ENCODE peak calls at places on chromosomes 3 and 15, in eight cellular contexts. M is GM23338, Q is GM23248, J is Karpas-422, Z is SK-N-SH, I is PC-9, A is HCT116, G is OCI-LY7. Y is an unnamed sample. For H3K9me2, the result is how much of the 10 kb centered on the place peaks cover.

GRCh38 chr3:89571298-89571697 is 463.9 kb downstream of the EPHA3 start:
- DNase-seq in Z (no peak), J (no peak), G (no peak), I (no peak), A (no peak), Q (no peak), M (no peak), Y (no peak)

GRCh38 chr15:70492240-70493177 is 270.8 kb downstream of the UACA start:
- DNase-seq in Q (peak), G (peak), I (peak), A (no peak), Z (peak), J (peak), M (peak), Y (peak)

GRCh38 chr15:62392411-62392810 is 227.3 kb upstream of the C2CD4B start:
- DNase-seq in Z (no peak), I (no peak), G (peak), Q (peak), M (peak), A (no peak), J (no peak), Y (no peak)

GRCh38 chr15:54816406-54816805 is 380.3 kb downstream of the RSL24D1 start:
- DNase-seq in Z (no peak), A (no peak), Q (no peak), I (no peak), J (no peak), M (no peak), G (no peak), Y (no peak)

GRCh38 chr3:57068437-57069089 is 8.1 kb downstream of the SPATA12 start:
- DNase-seq in A (peak), J (peak), M (no peak), Z (no peak), I (peak), G (peak), Q (peak), Y (peak)

GRCh38 chr15:65981837-65982696 is 112.8 kb downstream of the RAB11A start:
- DNase-seq in G (peak), A (peak), J (peak), Q (no peak), Z (peak), I (peak), M (peak), Y (no peak)

GRCh38 chr3:130843441-130843840 is 50.4 kb upstream of the ATP2C1 start:
- DNase-seq in M (no peak), Z (no peak), I (no peak), A (no peak), Q (no peak), J (no peak), G (no peak), Y (no peak)

GRCh38 chr15:36067483-36068274 is 511.7 kb upstream of the CDIN1 start:
- DNase-seq in I (no peak), Z (no peak), A (no peak), M (no peak), J (no peak), Q (no peak), G (no peak), Y (no peak)

GRCh38 chr3:99023590-99024192 is 122.2 kb upstream of the DCBLD2 start:
- DNase-seq in I (no peak), J (peak), G (peak), A (peak), Z (peak), M (peak), Q (peak), Y (peak)

GRCh38 chr3:20043398-20043797 is 3.2 kb downstream of the KAT2B start:
- DNase-seq in Q (peak), M (no peak), J (peak), G (peak), I (peak), Z (no peak), A (no peak), Y (no peak)

GRCh38 chr3:107461721-107462120 is 61.0 kb upstream of the BBX start:
- DNase-seq in Z (no peak), I (no peak), Q (no peak), G (no peak), A (no peak), M (no peak), J (no peak), Y (no peak)

GRCh38 chr3:64033033-64033432 is 9.7 kb upstream of the PSMD6 start:
- DNase-seq in I (no peak), Z (no peak), J (no peak), A (no peak), G (no peak), M (no peak), Q (no peak), Y (no peak)

GRCh38 chr15:63502843-63503738 is 1.3 kb upstream of the USP3 start:
- DNase-seq in J (peak), G (peak), I (peak), M (peak), Z (no peak), A (peak), Q (peak), Y (peak)

GRCh38 chr3:110495201-110495927 is 576.3 kb upstream of the NECTIN3 start:
- DNase-seq in J (no peak), Q (no peak), I (peak), A (no peak), G (no peak), M (no peak), Z (no peak), Y (peak)

GRCh38 chr3:65433480-65433879 is 605.2 kb downstream of the MAGI1 start:
- DNase-seq in Q (no peak), A (no peak), Z (no peak), I (no peak), G (peak), J (no peak), M (no peak), Y (no peak)

GRCh38 chr3:154161806-154162205 is 40.6 kb downstream of the ARHGEF26 start:
- DNase-seq in J (peak), Z (no peak), Q (peak), M (no peak), A (no peak), I (no peak), G (no peak), Y (no peak)

GRCh38 chr3:131995936-131996335 is 38.9 kb downstream of the CPNE4 start:
- DNase-seq in A (no peak), I (no peak), J (peak), M (no peak), Q (peak), Z (no peak), G (no peak), Y (peak)

GRCh38 chr3:142447308-142447851 is 457 bp downstream of the XRN1 start:
- DNase-seq in G (peak), M (peak), I (no peak), J (peak), Z (no peak), Q (peak), A (peak), Y (peak)

GRCh38 chr3:194950906-194951628 is 265.4 kb downstream of the FAM43A start:
- DNase-seq in J (no peak), G (no peak), M (no peak), A (no peak), Z (no peak), I (no peak), Q (no peak), Y (no peak)

GRCh38 chr3:126835472-126836219 is 131.6 kb downstream of the CHCHD6 start:
- DNase-seq in M (peak), Z (peak), A (no peak), Q (peak), G (no peak), I (peak), J (no peak), Y (peak)

GRCh38 chr3:45309876-45310275 is 78.5 kb upstream of the LARS2 start:
- DNase-seq in J (no peak), A (no peak), I (no peak), Z (no peak), G (no peak), M (no peak), Q (no peak), Y (no peak)

GRCh38 chr15:63350178-63350621 is 31.4 kb downstream of the CA12 start:
- DNase-seq in J (no peak), M (no peak), G (no peak), I (no peak), A (no peak), Q (peak), Z (no peak), Y (no peak)

GRCh38 chr3:71868891-71869290 is 83.9 kb upstream of the PROK2 start:
- DNase-seq in G (no peak), Q (no peak), J (no peak), I (no peak), Z (no peak), M (no peak), A (no peak), Y (no peak)

GRCh38 chr3:124557433-124558232 is 172.6 kb upstream of the UMPS start:
- DNase-seq in G (no peak), I (peak), M (no peak), A (no peak), J (no peak), Q (peak), Z (peak), Y (peak)

GRCh38 chr3:25604107-25604805 is 60.5 kb downstream of the TOP2B start:
- DNase-seq in M (no peak), G (no peak), I (no peak), A (no peak), Z (no peak), J (no peak), Q (peak), Y (peak)

GRCh38 chr3:165446555-165446954 is 250.4 kb upstream of the SLITRK3 start:
- DNase-seq in J (no peak), M (no peak), Q (no peak), G (no peak), Z (no peak), I (no peak), A (no peak), Y (no peak)

GRCh38 chr3:96755519-96755918 is 58.9 kb upstream of the EPHA6 start:
- DNase-seq in A (no peak), Q (no peak), Z (no peak), M (no peak), I (no peak), J (no peak), G (no peak), Y (peak)

GRCh38 chr15:45347033-45347432 is 31.3 kb downstream of the GATM start:
- DNase-seq in A (no peak), G (no peak), Q (no peak), Z (no peak), J (no peak), I (no peak), M (no peak), Y (peak)

GRCh38 chr15:81327526-81327925 is 3.6 kb upstream of the STARD5 start:
- DNase-seq in A (no peak), J (no peak), Q (peak), Z (no peak), M (no peak), G (no peak), I (no peak), Y (no peak)

GRCh38 chr15:77533530-77533929 is 99.2 kb downstream of the LINGO1 start:
- DNase-seq in Z (no peak), J (no peak), I (no peak), Q (no peak), G (no peak), A (no peak), M (peak), Y (no peak)

GRCh38 chr3:111954228-111954990 is 24.4 kb upstream of the ABHD10 start:
- DNase-seq in Q (peak), Z (no peak), A (no peak), J (no peak), G (no peak), I (no peak), M (no peak), Y (no peak)

GRCh38 chr3:111955876-111956275 is 22.9 kb upstream of the ABHD10 start:
- DNase-seq in J (no peak), Q (no peak), M (no peak), I (no peak), Z (no peak), G (no peak), A (no peak), Y (no peak)

GRCh38 chr3:111956449-111956848 is 22.4 kb upstream of the ABHD10 start:
- DNase-seq in I (no peak), M (no peak), J (no peak), Q (no peak), G (no peak), A (no peak), Z (no peak), Y (no peak)

GRCh38 chr3:111952866-111953450 is 25.9 kb upstream of the ABHD10 start:
- DNase-seq in J (no peak), I (no peak), A (no peak), M (no peak), Q (no peak), Z (peak), G (no peak), Y (no peak)

DNA sequence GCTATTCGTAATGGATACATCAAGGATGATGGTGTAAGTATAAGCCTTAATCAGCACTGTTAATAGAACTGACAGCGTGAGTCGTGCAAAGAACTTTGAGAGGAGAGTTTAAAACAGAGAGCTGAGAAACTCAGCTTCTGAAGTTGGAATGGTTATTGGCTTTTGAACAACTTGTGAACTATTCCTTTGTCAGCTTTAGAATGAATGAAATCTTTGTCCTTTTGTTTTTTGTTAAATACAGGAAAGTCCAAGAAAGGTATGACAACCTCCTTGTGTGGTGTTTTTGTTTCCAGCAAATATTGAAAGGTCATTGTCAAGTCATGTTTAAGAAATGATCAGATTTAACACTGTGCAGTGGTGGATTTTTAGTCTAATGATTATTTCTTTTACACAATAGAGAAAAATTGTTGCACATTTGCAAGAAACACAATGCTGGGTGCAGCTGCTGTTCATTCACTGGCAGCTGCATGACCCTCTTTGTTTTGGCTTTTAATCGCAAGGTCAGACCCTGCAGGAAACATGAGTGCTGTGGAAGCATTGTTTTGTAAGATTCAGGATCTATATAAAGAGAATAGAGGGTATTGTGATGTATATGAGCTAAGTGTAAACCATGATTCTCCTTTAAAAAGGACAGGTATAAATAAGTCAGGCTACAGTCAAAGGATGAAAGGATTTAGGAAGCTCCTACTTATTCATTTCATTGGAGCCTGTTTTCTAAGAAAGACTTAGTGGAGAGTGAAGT is 21.7 kb upstream of the ABHD10 start:
- DNase-seq in A (no peak), Z (no peak), G (no peak), I (no peak), M (peak), Q (no peak), J (no peak), Y (no peak)
- H3K9me2 ChIP-seq in A (under half), Z (under half), G (under half), I (under half), M (under half), Q (under half), J (under half), Y (under half)

GRCh38 chr3:150194513-150194912 is 213.6 kb upstream of the TSC22D2 start:
- DNase-seq in G (no peak), Q (no peak), I (no peak), Z (no peak), A (no peak), J (no peak), M (peak), Y (no peak)

GRCh38 chr3:150194957-150195356 is 213.1 kb upstream of the TSC22D2 start:
- DNase-seq in Z (no peak), I (no peak), A (no peak), M (no peak), G (no peak), Q (no peak), J (no peak), Y (no peak)
- H3K9me2 ChIP-seq in Z (under half), I (under half), A (under half), M (under half), G (under half), Q (under half), J (under half), Y (under half)

GRCh38 chr3:32153414-32154016 is 47.1 kb downstream of the GPD1L start:
- DNase-seq in G (no peak), A (no peak), Z (no peak), J (no peak), M (no peak), Q (no peak), I (no peak), Y (no peak)
- H3K9me2 ChIP-seq in G (under half), A (under half), Z (under half), J (under half), M (under half), Q (under half), I (under half), Y (under half)

DNA sequence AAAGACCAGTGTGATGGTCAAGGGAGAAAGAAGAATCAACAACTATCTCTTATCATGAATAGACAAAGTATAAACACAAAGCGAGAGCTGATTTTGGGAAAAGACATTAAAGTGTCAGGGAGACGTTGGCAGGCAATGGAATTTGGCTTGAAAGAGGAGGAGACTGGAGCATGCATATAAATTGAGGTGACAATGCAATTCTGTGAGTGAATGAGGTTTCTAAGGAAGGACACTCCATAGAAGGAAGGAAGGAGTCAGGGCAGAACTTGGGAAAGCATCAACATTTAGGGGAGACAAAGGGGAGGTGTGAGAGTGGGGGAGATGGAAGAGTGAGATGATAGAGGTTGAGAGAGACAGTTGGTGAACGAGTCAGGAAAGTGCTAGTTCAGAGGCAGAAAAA is 543.0 kb upstream of the TBL1XR1 start:
- DNase-seq in Z (no peak), J (no peak), I (no peak), M (peak), A (no peak), G (no peak), Q (no peak), Y (no peak)
- H3K9me2 ChIP-seq in Z (under half), J (under half), I (under half), M (under half), A (under half), G (under half), Q (under half), Y (under half)

GRCh38 chr3:113166719-113167492 is 44.5 kb upstream of the BOC start:
- DNase-seq in J (no peak), M (peak), A (no peak), Q (peak), Z (peak), I (peak), G (no peak), Y (peak)
- H3K9me2 ChIP-seq in J (under half), M (under half), A (under half), Q (under half), Z (under half), I (under half), G (under half), Y (under half)

DNA sequence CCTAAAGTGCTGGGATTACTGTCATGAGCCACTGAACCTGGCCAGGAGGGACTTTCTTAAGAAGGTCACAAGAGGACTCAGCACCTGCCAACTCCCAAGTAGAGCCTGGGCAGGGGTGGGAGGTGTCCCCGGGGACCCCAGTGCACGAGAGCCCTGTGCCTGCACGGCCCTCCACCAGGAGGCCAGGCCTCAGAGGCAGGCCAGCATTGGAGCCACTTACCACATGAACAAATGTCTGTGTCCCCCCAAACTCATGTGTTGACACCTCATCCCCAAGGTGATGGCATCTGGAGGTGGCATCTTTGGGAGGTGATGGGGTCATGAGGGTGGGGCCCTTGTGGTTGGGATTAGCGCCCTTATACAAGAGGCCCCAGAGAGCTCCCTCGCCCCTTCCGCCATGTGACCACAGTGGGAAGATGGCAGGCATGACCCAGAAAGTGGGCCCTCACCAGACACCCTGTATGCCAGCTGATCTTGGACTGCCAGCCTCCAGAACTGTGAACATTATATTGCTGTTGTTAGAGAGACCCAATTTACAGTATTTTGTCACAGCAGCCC is 3.2 kb upstream of the RPUSD3 start:
- DNase-seq in A (no peak), G (no peak), M (no peak), J (no peak), I (no peak), Z (no peak), Q (no peak), Y (no peak)
- H3K9me2 ChIP-seq in A (under half), G (under half), M (under half), J (under half), I (under half), Z (under half), Q (under half), Y (under half)